ENCODE peak calls at places on chromosomes 4 and X, in four cellular contexts. I is A549, X is Peyer's patch, K is cardiac muscle cell. N is an unnamed sample.

GRCh38 chr4:141077611-141078225 is 55.6 kb downstream of the RNF150 start:
- DNase-seq in I (no peak), X (no peak), K (no peak), N (no peak)

GRCh38 chr4:72312032-72312650 is 256.9 kb downstream of the ADAMTS3 start:
- DNase-seq in I (peak), X (no peak), K (no peak), N (peak)

GRCh38 chrX:22652596-22652995 is 347.2 kb upstream of the DDX53 start:
- DNase-seq in I (peak), X (no peak), K (peak), N (no peak)

GRCh38 chrX:50813843-50814661 is at the start of gene SHROOM4:
- DNase-seq in I (no peak), X (peak), K (peak), N (no peak)

GRCh38 chrX:152641256-152641875 is 3.7 kb downstream of the GABRQ start:
- DNase-seq in I (no peak), X (no peak), K (no peak), N (no peak)

GRCh38 chrX:125436855-125437254 is 117.2 kb downstream of the TEX13C start:
- DNase-seq in I (peak), X (no peak), K (peak), N (no peak)

GRCh38 chrX:107742754-107743191 is 32.8 kb downstream of the TSC22D3 start:
- DNase-seq in I (no peak), X (peak), K (no peak), N (no peak)

GRCh38 chr4:53489279-53489889 is 101.9 kb downstream of the LNX1 start:
- DNase-seq in I (peak), X (no peak), K (no peak), N (no peak)

GRCh38 chrX:13029831-13030771 is 14.3 kb downstream of the FAM9C start:
- DNase-seq in I (peak), X (no peak), K (no peak), N (no peak)

GRCh38 chr4:99457270-99457669 is 22.1 kb upstream of the ADH7 start:
- DNase-seq in I (no peak), X (no peak), K (peak), N (no peak)

GRCh38 chrX:79270401-79270800 is 96.7 kb downstream of the ITM2A start:
- DNase-seq in I (peak), X (no peak), K (peak), N (no peak)

GRCh38 chr4:46445689-46446339 is 55.9 kb upstream of the GABRA2 start:
- DNase-seq in I (no peak), X (no peak), K (no peak), N (no peak)

GRCh38 chr4:113153529-113154101 is 104.2 kb downstream of the ANK2 start:
- DNase-seq in I (peak), X (no peak), K (no peak), N (no peak)

GRCh38 chr4:54063224-54063623 is 1.2 kb downstream of the CHIC2 start:
- DNase-seq in I (no peak), X (no peak), K (no peak), N (no peak)

GRCh38 chrX:17546356-17546755 is 171.4 kb downstream of the NHS start:
- DNase-seq in I (no peak), X (no peak), K (no peak), N (no peak)

DNA sequence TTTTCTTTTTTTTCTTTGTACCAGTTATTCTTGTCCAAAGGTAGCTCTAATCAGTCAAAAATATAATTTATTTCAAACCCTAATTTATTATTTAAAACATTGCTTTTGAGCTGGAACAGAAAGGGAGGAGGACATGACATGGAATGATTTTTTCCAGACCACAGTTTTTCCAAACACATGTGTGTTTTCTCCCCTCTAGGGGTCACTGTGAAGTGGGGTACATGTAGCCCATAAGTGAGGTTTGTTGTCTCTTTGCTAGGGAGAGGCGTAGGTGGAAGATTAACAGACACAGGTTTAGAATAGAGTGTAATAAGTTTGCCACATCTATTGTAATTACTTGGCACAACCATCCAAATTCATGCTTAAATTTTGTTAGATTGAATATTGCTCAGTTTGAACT is 83.0 kb downstream of the TNIP2 start:
- DNase-seq in I (peak), X (no peak), K (peak), N (no peak)
- TF ChIP-seq CTCF in I (peak), X (peak), K (peak), N (peak)

GRCh38 chr4:155694100-155694785 is 27.6 kb downstream of the GUCY1A1 start:
- DNase-seq in I (no peak), X (no peak), K (peak), N (no peak)

GRCh38 chr4:155690044-155690837 is 23.6 kb downstream of the GUCY1A1 start:
- DNase-seq in I (no peak), X (no peak), K (no peak), N (no peak)

GRCh38 chr4:155696226-155696625 is 29.6 kb downstream of the GUCY1A1 start:
- DNase-seq in I (no peak), X (no peak), K (no peak), N (no peak)

GRCh38 chr4:155692990-155693659 is 26.5 kb downstream of the GUCY1A1 start:
- DNase-seq in I (no peak), X (no peak), K (no peak), N (no peak)

GRCh38 chr4:155692361-155692760 is 25.7 kb downstream of the GUCY1A1 start:
- DNase-seq in I (no peak), X (no peak), K (no peak), N (no peak)
- H3K27ac ChIP-seq in I (no peak), X (no peak), K (no peak), N (no peak)

GRCh38 chrX:132483523-132483922 is 5.3 kb downstream of the MBNL3 start:
- DNase-seq in I (no peak), X (no peak), K (no peak), N (no peak)

GRCh38 chrX:132481449-132481848 is 7.4 kb downstream of the MBNL3 start:
- DNase-seq in I (no peak), X (no peak), K (no peak), N (no peak)

GRCh38 chrX:132482632-132483031 is 6.2 kb downstream of the MBNL3 start:
- DNase-seq in I (no peak), X (no peak), K (no peak), N (no peak)

GRCh38 chrX:132483951-132484350 is 4.9 kb downstream of the MBNL3 start:
- DNase-seq in I (no peak), X (no peak), K (no peak), N (no peak)

DNA sequence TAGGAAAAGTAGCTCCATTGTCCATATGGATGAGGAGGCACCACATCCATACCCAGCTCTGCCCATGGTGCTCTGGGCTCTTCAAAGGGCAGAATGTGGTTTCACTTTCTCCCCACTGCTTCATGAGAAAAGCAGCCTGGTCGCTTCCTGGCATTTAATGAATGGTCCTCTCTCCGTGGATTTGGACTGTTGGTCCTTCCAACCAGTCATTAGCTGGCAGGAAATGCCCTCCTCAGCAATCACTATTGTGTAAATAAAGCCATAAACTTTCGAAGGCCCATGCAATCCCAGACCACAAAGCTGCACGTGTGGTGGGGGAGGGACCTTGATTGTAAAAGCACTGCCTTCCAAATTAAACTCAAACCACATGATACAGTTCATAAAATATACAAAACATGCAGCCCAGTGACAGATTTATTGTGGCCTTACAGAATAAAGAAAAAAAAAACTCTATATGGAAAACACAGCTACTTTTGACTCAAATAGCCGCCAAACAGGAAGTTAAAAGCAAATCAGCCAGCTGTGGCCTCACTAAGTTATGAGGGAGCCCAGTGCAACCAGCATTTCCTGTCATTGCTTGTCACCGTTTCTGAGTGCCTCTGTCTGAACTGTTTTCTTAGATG is 8.1 kb downstream of the MBNL3 start:
- DNase-seq in I (no peak), X (peak), K (peak), N (no peak)
- H3K4me3 ChIP-seq in I (no peak), X (peak), K (no peak), N (no peak)

GRCh38 chr4:153766758-153767157 is 6.9 kb upstream of the RNF175 start:
- DNase-seq in I (no peak), X (no peak), K (no peak), N (no peak)

GRCh38 chr4:153765836-153766235 is 6.0 kb upstream of the RNF175 start:
- DNase-seq in I (no peak), X (no peak), K (no peak), N (no peak)

GRCh38 chr4:153764611-153765368 is 5.0 kb upstream of the RNF175 start:
- DNase-seq in I (no peak), X (no peak), K (no peak), N (no peak)

GRCh38 chr4:153759407-153760226 is at the start of gene RNF175:
- DNase-seq in I (no peak), X (no peak), K (peak), N (no peak)

GRCh38 chr4:153763404-153763803 is 3.6 kb upstream of the RNF175 start:
- DNase-seq in I (no peak), X (no peak), K (no peak), N (no peak)
- TF ChIP-seq CTCF in I (no peak), X (no peak), K (peak), N (peak)

DNA sequence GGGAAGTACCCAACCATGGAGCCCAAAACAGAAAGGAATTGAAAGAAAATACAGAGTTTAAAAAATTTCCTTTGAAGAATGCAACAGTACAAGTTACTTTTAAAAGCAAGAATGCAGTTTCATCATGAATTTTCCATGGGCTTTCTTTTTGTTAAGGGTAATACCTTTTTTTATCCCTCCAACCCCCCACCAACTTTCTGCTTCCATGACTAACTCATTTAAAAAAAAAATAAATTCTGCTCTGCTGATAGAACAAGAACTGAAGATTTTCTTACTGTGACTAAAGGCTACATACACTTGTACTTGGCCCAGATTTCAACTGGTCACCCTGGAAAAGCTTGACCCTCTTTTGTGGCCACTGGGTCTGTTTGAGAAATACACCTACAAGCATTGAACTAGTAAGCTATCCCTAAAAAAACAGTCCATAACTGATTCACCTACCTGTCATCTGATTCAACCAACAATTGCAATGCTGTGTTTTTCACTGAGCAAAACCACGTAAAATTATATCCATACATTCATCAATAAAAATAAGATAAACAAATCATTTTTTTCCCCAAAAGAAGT is 214.2 kb downstream of the NSUN7 start:
- DNase-seq in I (no peak), X (no peak), K (no peak), N (no peak)
- H3K27ac ChIP-seq in I (no peak), X (no peak), K (no peak), N (no peak)

GRCh38 chrX:72393836-72394517 is 88.3 kb upstream of the CITED1 start:
- DNase-seq in I (no peak), X (no peak), K (no peak), N (no peak)
- H3K4me3 ChIP-seq in I (no peak), X (no peak), K (no peak), N (no peak)

DNA sequence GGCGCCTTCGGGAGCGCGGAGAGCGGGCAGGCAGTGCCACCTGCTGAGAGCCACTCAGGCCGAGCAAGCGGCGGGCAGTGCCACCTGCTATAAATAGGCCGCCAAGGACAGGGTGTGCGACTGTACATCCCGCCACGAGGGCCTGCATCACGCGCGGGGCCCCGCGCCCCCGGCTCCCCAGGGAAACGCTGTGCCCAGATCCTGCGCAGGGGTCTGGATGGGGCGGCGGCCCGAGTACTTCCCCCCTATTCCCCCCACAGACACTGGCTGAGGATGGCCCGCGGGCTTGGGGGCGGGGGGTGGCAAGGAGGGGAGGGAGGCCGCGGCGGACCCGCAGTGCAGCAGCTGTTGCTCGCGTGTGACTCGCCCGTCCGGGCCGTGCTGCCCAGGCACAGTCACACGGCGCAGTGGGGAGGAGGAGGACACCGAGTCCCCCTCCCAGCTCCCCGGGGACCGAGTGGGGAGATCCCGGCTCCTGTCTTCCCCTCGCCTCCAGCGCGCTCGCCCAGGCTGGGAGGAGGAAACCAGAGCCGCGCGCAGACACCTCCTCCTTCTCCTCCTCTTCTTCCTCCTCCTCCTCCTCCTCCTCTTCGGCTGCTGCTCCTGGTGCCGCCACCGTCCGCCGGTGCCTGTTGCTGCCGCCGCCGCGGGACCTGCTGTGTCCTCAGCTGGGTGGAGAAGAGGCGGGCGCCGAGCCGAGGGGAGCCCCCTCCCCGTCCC is at the start of gene TBC1D1:
- DNase-seq in I (peak), X (peak), K (peak), N (no peak)
- TF ChIP-seq CTCF in I (no peak), X (peak), K (no peak), N (peak)

GRCh38 chr4:101020956-101021355 is 326.4 kb downstream of the PPP3CA start:
- DNase-seq in I (peak), X (no peak), K (no peak), N (no peak)
- H3K27ac ChIP-seq in I (peak), X (peak), K (no peak), N (peak)

DNA sequence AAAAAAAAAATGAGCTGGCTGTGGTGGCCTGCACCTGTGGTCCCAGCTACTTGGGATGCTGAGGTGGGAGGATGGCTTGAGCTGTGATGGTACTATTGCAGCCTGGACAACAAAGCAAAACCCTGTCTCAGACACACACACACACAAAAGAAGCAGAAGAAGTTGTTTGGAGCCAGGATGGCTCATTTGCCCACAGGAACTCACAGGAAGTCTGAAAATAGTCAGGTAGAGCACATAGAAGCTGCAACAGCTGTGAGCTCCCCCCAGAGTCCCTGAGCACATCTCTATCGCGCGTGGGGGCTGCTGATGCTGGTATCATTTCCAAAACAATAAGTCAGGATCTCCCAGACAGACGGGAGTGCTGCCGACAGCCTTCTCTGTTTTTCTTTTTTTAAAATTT is 13.4 kb upstream of the DHRSX start:
- DNase-seq in I (no peak), X (no peak), K (no peak), N (no peak)
- H3K4me3 ChIP-seq in I (no peak), X (no peak), K (no peak), N (no peak)

N was measured in RWPE2.